ENCODE peak calls at places on chromosomes 2 and 18, in seven cellular contexts. Q is body of pancreas, H is ELR, S is HuH-7, X is iris pigment epithelial cell, L is NB4, U is NCI-H1105. Z is an unnamed sample.

GRCh38 chr2:176997074-176997791 is 215.4 kb upstream of the HNRNPA3 start:
- DNase-seq in L (peak), Q (peak), H (peak), S (no peak), U (no peak), X (peak), Z (no peak)

GRCh38 chr2:173713904-173714555 is 251.1 kb downstream of the SP3 start:
- DNase-seq in H (no peak), L (no peak), X (no peak), S (no peak), Q (no peak), U (no peak), Z (no peak)

GRCh38 chr2:84022810-84023431 is 436.2 kb downstream of the SUCLG1 start:
- DNase-seq in X (peak), H (peak), S (peak), U (peak), L (peak), Q (peak), Z (no peak)

GRCh38 chr2:196279496-196279895 is 108.1 kb upstream of the STK17B start:
- DNase-seq in S (no peak), Q (no peak), U (no peak), H (peak), X (no peak), L (no peak), Z (no peak)

GRCh38 chr18:41948544-41949110 is 6.4 kb upstream of the PIK3C3 start:
- DNase-seq in L (no peak), S (no peak), Q (no peak), X (no peak), U (no peak), H (no peak), Z (no peak)

GRCh38 chr2:109563294-109563693 is 50.5 kb downstream of the SEPTIN10 start:
- DNase-seq in U (no peak), X (no peak), S (no peak), L (no peak), H (no peak), Q (no peak), Z (no peak)

GRCh38 chr18:63131106-63131943 is 188.2 kb downstream of the BCL2 start:
- DNase-seq in L (peak), U (peak), X (peak), Q (peak), H (peak), S (no peak), Z (no peak)

GRCh38 chr2:125397535-125398251 is 1258.3 kb upstream of the GYPC start:
- DNase-seq in Q (no peak), S (no peak), H (no peak), X (no peak), L (no peak), U (no peak), Z (no peak)

GRCh38 chr2:176157499-176158305 is 595 bp downstream of the HOXD3 start:
- DNase-seq in S (peak), U (peak), L (no peak), X (no peak), Q (no peak), H (no peak), Z (no peak)

GRCh38 chr2:71512386-71512785 is 59.0 kb downstream of the DYSF start:
- DNase-seq in X (no peak), U (no peak), L (no peak), H (no peak), Q (no peak), S (no peak), Z (no peak)

GRCh38 chr2:179460101-179460500 is 195.5 kb upstream of the SESTD1 start:
- DNase-seq in H (no peak), S (no peak), U (no peak), X (no peak), L (no peak), Q (no peak), Z (no peak)

GRCh38 chr18:75845413-75845812 is 417.9 kb upstream of the SMIM21 start:
- DNase-seq in S (no peak), H (no peak), L (no peak), U (no peak), X (no peak), Q (no peak), Z (no peak)

GRCh38 chr2:239343946-239344856 is 56.6 kb downstream of the HDAC4 start:
- DNase-seq in H (no peak), U (no peak), S (no peak), Q (no peak), X (no peak), L (no peak), Z (no peak)

GRCh38 chr2:231715988-231716616 is 7.8 kb downstream of the PTMA start:
- DNase-seq in H (peak), U (no peak), X (peak), Q (no peak), S (no peak), L (peak), Z (no peak)

GRCh38 chr18:9647496-9648323 is 33.4 kb upstream of the PPP4R1 start:
- DNase-seq in X (peak), H (no peak), U (no peak), L (peak), Q (no peak), S (no peak), Z (no peak)

GRCh38 chr18:28961669-28962228 is 784.8 kb upstream of the CDH2 start:
- DNase-seq in H (peak), X (peak), S (peak), Q (no peak), L (peak), U (peak), Z (no peak)

GRCh38 chr2:39228413-39229209 is 15.2 kb downstream of the CDKL4 start:
- DNase-seq in Q (no peak), S (no peak), U (no peak), H (no peak), X (no peak), L (peak), Z (no peak)

GRCh38 chr2:123717616-123718279 is 307.3 kb upstream of the CNTNAP5 start:
- DNase-seq in X (no peak), H (no peak), L (no peak), S (no peak), Q (no peak), U (no peak), Z (no peak)

GRCh38 chr2:167855211-167855610 is 392.2 kb downstream of the STK39 start:
- DNase-seq in Q (no peak), X (no peak), U (no peak), H (no peak), S (no peak), L (no peak), Z (no peak)

GRCh38 chr2:175154670-175155082 is 13.3 kb downstream of the ATF2 start:
- DNase-seq in Q (no peak), S (no peak), H (peak), X (peak), U (no peak), L (no peak), Z (no peak)

GRCh38 chr2:95530734-95531133 is 46.2 kb upstream of the TRIM43B start:
- DNase-seq in H (peak), Q (no peak), S (no peak), U (no peak), L (peak), X (peak), Z (no peak)

Z was measured in type B pancreatic cell.